ENCODE peak calls at places on chromosomes 3 and 15, in ten cellular contexts. One of them, this sample, is unnamed.

GRCh38 chr15:57376695-57377477 is 581 bp downstream of the CGNL1 start:
- DNase-seq in left lung: peak
- DNase-seq in GM19239: peak
- DNase-seq in activated CD4-positive, alpha-beta T cell treated with anti-CD3 and anti-CD28 coated beads, Interleukin-2, amount 10 ng/mL, durations not matched to agents 7 days and 5 days: no peak
- DNase-seq in heart left ventricle: peak
- DNase-seq in H9: peak
- DNase-seq in HS-5: no peak
- DNase-seq in WTC11: peak
- DNase-seq in NCI-H460: no peak
- DNase-seq in GM23338: peak
- DNase-seq in this sample: no peak

GRCh38 chr15:64247906-64248541 is 85.2 kb upstream of the PPIB start:
- DNase-seq in left lung: no peak
- DNase-seq in GM19239: peak
- DNase-seq in activated CD4-positive, alpha-beta T cell treated with anti-CD3 and anti-CD28 coated beads, Interleukin-2, amount 10 ng/mL, durations not matched to agents 7 days and 5 days: peak
- DNase-seq in heart left ventricle: no peak
- DNase-seq in H9: peak
- DNase-seq in HS-5: peak
- DNase-seq in WTC11: no peak
- DNase-seq in NCI-H460: peak
- DNase-seq in GM23338: peak
- DNase-seq in this sample: peak

GRCh38 chr3:72346526-72346926 is 501.7 kb downstream of the SHQ1 start:
- DNase-seq in left lung: no peak
- DNase-seq in GM19239: no peak
- DNase-seq in activated CD4-positive, alpha-beta T cell treated with anti-CD3 and anti-CD28 coated beads, Interleukin-2, amount 10 ng/mL, durations not matched to agents 7 days and 5 days: peak
- DNase-seq in heart left ventricle: no peak
- DNase-seq in H9: no peak
- DNase-seq in HS-5: peak
- DNase-seq in WTC11: no peak
- DNase-seq in NCI-H460: no peak
- DNase-seq in GM23338: no peak
- DNase-seq in this sample: peak

GRCh38 chr3:39384665-39385000 is 1.5 kb downstream of the SLC25A38 start:
- DNase-seq in left lung: no peak
- DNase-seq in GM19239: no peak
- DNase-seq in activated CD4-positive, alpha-beta T cell treated with anti-CD3 and anti-CD28 coated beads, Interleukin-2, amount 10 ng/mL, durations not matched to agents 7 days and 5 days: no peak
- DNase-seq in heart left ventricle: no peak
- DNase-seq in H9: no peak
- DNase-seq in HS-5: no peak
- DNase-seq in WTC11: no peak
- DNase-seq in NCI-H460: no peak
- DNase-seq in GM23338: no peak
- DNase-seq in this sample: no peak

GRCh38 chr3:57706462-57706861 is 13.6 kb upstream of the DENND6A start:
- DNase-seq in left lung: no peak
- DNase-seq in GM19239: no peak
- DNase-seq in activated CD4-positive, alpha-beta T cell treated with anti-CD3 and anti-CD28 coated beads, Interleukin-2, amount 10 ng/mL, durations not matched to agents 7 days and 5 days: no peak
- DNase-seq in heart left ventricle: no peak
- DNase-seq in H9: no peak
- DNase-seq in HS-5: peak
- DNase-seq in WTC11: no peak
- DNase-seq in NCI-H460: no peak
- DNase-seq in GM23338: no peak
- DNase-seq in this sample: peak

GRCh38 chr3:56980798-56981390 is 79.6 kb upstream of the SPATA12 start:
- DNase-seq in left lung: peak
- DNase-seq in GM19239: no peak
- DNase-seq in activated CD4-positive, alpha-beta T cell treated with anti-CD3 and anti-CD28 coated beads, Interleukin-2, amount 10 ng/mL, durations not matched to agents 7 days and 5 days: peak
- DNase-seq in heart left ventricle: no peak
- DNase-seq in H9: no peak
- DNase-seq in HS-5: peak
- DNase-seq in WTC11: no peak
- DNase-seq in NCI-H460: peak
- DNase-seq in GM23338: no peak
- DNase-seq in this sample: peak

GRCh38 chr3:14156201-14156600 is 22.2 kb downstream of the XPC start:
- DNase-seq in left lung: no peak
- DNase-seq in GM19239: no peak
- DNase-seq in activated CD4-positive, alpha-beta T cell treated with anti-CD3 and anti-CD28 coated beads, Interleukin-2, amount 10 ng/mL, durations not matched to agents 7 days and 5 days: no peak
- DNase-seq in heart left ventricle: no peak
- DNase-seq in H9: no peak
- DNase-seq in HS-5: no peak
- DNase-seq in WTC11: no peak
- DNase-seq in NCI-H460: no peak
- DNase-seq in GM23338: no peak
- DNase-seq in this sample: no peak

GRCh38 chr3:65902304-65902793 is 136.4 kb downstream of the MAGI1 start:
- DNase-seq in left lung: no peak
- DNase-seq in GM19239: no peak
- DNase-seq in activated CD4-positive, alpha-beta T cell treated with anti-CD3 and anti-CD28 coated beads, Interleukin-2, amount 10 ng/mL, durations not matched to agents 7 days and 5 days: no peak
- DNase-seq in heart left ventricle: no peak
- DNase-seq in H9: peak
- DNase-seq in HS-5: no peak
- DNase-seq in WTC11: peak
- DNase-seq in NCI-H460: no peak
- DNase-seq in GM23338: peak
- DNase-seq in this sample: no peak

GRCh38 chr15:95086543-95087252 is 855.3 kb downstream of the MCTP2 start:
- DNase-seq in left lung: no peak
- DNase-seq in GM19239: no peak
- DNase-seq in activated CD4-positive, alpha-beta T cell treated with anti-CD3 and anti-CD28 coated beads, Interleukin-2, amount 10 ng/mL, durations not matched to agents 7 days and 5 days: no peak
- DNase-seq in heart left ventricle: no peak
- DNase-seq in H9: no peak
- DNase-seq in HS-5: peak
- DNase-seq in WTC11: no peak
- DNase-seq in NCI-H460: no peak
- DNase-seq in GM23338: no peak
- DNase-seq in this sample: no peak

GRCh38 chr3:108489776-108490175 is 20.6 kb downstream of the MYH15 start:
- DNase-seq in left lung: no peak
- DNase-seq in GM19239: peak
- DNase-seq in activated CD4-positive, alpha-beta T cell treated with anti-CD3 and anti-CD28 coated beads, Interleukin-2, amount 10 ng/mL, durations not matched to agents 7 days and 5 days: peak
- DNase-seq in heart left ventricle: no peak
- DNase-seq in H9: peak
- DNase-seq in HS-5: no peak
- DNase-seq in WTC11: peak
- DNase-seq in NCI-H460: peak
- DNase-seq in GM23338: peak
- DNase-seq in this sample: no peak

GRCh38 chr15:66142341-66142740 is 111.2 kb downstream of the MEGF11 start:
- DNase-seq in left lung: no peak
- DNase-seq in GM19239: no peak
- DNase-seq in activated CD4-positive, alpha-beta T cell treated with anti-CD3 and anti-CD28 coated beads, Interleukin-2, amount 10 ng/mL, durations not matched to agents 7 days and 5 days: no peak
- DNase-seq in heart left ventricle: no peak
- DNase-seq in H9: no peak
- DNase-seq in HS-5: no peak
- DNase-seq in WTC11: no peak
- DNase-seq in NCI-H460: no peak
- DNase-seq in GM23338: no peak
- DNase-seq in this sample: no peak

GRCh38 chr3:117892431-117892841 is 1142.2 kb downstream of the IGSF11 start:
- DNase-seq in left lung: no peak
- DNase-seq in GM19239: no peak
- DNase-seq in activated CD4-positive, alpha-beta T cell treated with anti-CD3 and anti-CD28 coated beads, Interleukin-2, amount 10 ng/mL, durations not matched to agents 7 days and 5 days: no peak
- DNase-seq in heart left ventricle: no peak
- DNase-seq in H9: no peak
- DNase-seq in HS-5: no peak
- DNase-seq in WTC11: no peak
- DNase-seq in NCI-H460: no peak
- DNase-seq in GM23338: no peak
- DNase-seq in this sample: no peak

GRCh38 chr3:85758442-85758841 is 799.7 kb downstream of the CADM2 start:
- DNase-seq in left lung: no peak
- DNase-seq in GM19239: no peak
- DNase-seq in activated CD4-positive, alpha-beta T cell treated with anti-CD3 and anti-CD28 coated beads, Interleukin-2, amount 10 ng/mL, durations not matched to agents 7 days and 5 days: no peak
- DNase-seq in heart left ventricle: no peak
- DNase-seq in H9: no peak
- DNase-seq in HS-5: no peak
- DNase-seq in WTC11: no peak
- DNase-seq in NCI-H460: no peak
- DNase-seq in GM23338: no peak
- DNase-seq in this sample: no peak

GRCh38 chr15:33425149-33425548 is 114.4 kb downstream of the RYR3 start:
- DNase-seq in left lung: peak
- DNase-seq in GM19239: no peak
- DNase-seq in activated CD4-positive, alpha-beta T cell treated with anti-CD3 and anti-CD28 coated beads, Interleukin-2, amount 10 ng/mL, durations not matched to agents 7 days and 5 days: no peak
- DNase-seq in heart left ventricle: no peak
- DNase-seq in H9: no peak
- DNase-seq in HS-5: no peak
- DNase-seq in WTC11: no peak
- DNase-seq in NCI-H460: no peak
- DNase-seq in GM23338: no peak
- DNase-seq in this sample: no peak

GRCh38 chr15:99361541-99362185 is 110.4 kb downstream of the LRRC28 start:
- DNase-seq in left lung: no peak
- DNase-seq in GM19239: no peak
- DNase-seq in activated CD4-positive, alpha-beta T cell treated with anti-CD3 and anti-CD28 coated beads, Interleukin-2, amount 10 ng/mL, durations not matched to agents 7 days and 5 days: no peak
- DNase-seq in heart left ventricle: no peak
- DNase-seq in H9: no peak
- DNase-seq in HS-5: no peak
- DNase-seq in WTC11: no peak
- DNase-seq in NCI-H460: no peak
- DNase-seq in GM23338: peak
- DNase-seq in this sample: no peak

GRCh38 chr3:177345049-177345972 is 148.0 kb upstream of the TBL1XR1 start:
- DNase-seq in left lung: peak
- DNase-seq in GM19239: no peak
- DNase-seq in activated CD4-positive, alpha-beta T cell treated with anti-CD3 and anti-CD28 coated beads, Interleukin-2, amount 10 ng/mL, durations not matched to agents 7 days and 5 days: peak
- DNase-seq in heart left ventricle: peak
- DNase-seq in H9: peak
- DNase-seq in HS-5: peak
- DNase-seq in WTC11: peak
- DNase-seq in NCI-H460: peak
- DNase-seq in GM23338: peak
- DNase-seq in this sample: peak

GRCh38 chr15:95129589-95129988 is 898.2 kb downstream of the MCTP2 start:
- DNase-seq in left lung: no peak
- DNase-seq in GM19239: no peak
- DNase-seq in activated CD4-positive, alpha-beta T cell treated with anti-CD3 and anti-CD28 coated beads, Interleukin-2, amount 10 ng/mL, durations not matched to agents 7 days and 5 days: no peak
- DNase-seq in heart left ventricle: no peak
- DNase-seq in H9: no peak
- DNase-seq in HS-5: no peak
- DNase-seq in WTC11: no peak
- DNase-seq in NCI-H460: no peak
- DNase-seq in GM23338: no peak
- DNase-seq in this sample: no peak

GRCh38 chr3:150495563-150496168 is 50.6 kb downstream of the SERP1 start:
- DNase-seq in left lung: no peak
- DNase-seq in GM19239: no peak
- DNase-seq in activated CD4-positive, alpha-beta T cell treated with anti-CD3 and anti-CD28 coated beads, Interleukin-2, amount 10 ng/mL, durations not matched to agents 7 days and 5 days: peak
- DNase-seq in heart left ventricle: no peak
- DNase-seq in H9: no peak
- DNase-seq in HS-5: peak
- DNase-seq in WTC11: no peak
- DNase-seq in NCI-H460: peak
- DNase-seq in GM23338: peak
- DNase-seq in this sample: peak

GRCh38 chr15:100810831-100811230 is 68.8 kb upstream of the ALDH1A3 start:
- DNase-seq in left lung: no peak
- DNase-seq in GM19239: no peak
- DNase-seq in activated CD4-positive, alpha-beta T cell treated with anti-CD3 and anti-CD28 coated beads, Interleukin-2, amount 10 ng/mL, durations not matched to agents 7 days and 5 days: no peak
- DNase-seq in heart left ventricle: no peak
- DNase-seq in H9: no peak
- DNase-seq in HS-5: no peak
- DNase-seq in WTC11: no peak
- DNase-seq in NCI-H460: no peak
- DNase-seq in GM23338: no peak
- DNase-seq in this sample: no peak

GRCh38 chr3:131972091-131972490 is 62.7 kb downstream of the CPNE4 start:
- DNase-seq in left lung: no peak
- DNase-seq in GM19239: no peak
- DNase-seq in activated CD4-positive, alpha-beta T cell treated with anti-CD3 and anti-CD28 coated beads, Interleukin-2, amount 10 ng/mL, durations not matched to agents 7 days and 5 days: no peak
- DNase-seq in heart left ventricle: no peak
- DNase-seq in H9: no peak
- DNase-seq in HS-5: no peak
- DNase-seq in WTC11: no peak
- DNase-seq in NCI-H460: no peak
- DNase-seq in GM23338: no peak
- DNase-seq in this sample: no peak

GRCh38 chr3:33385423-33385822 is 54.8 kb downstream of the UBP1 start:
- DNase-seq in left lung: no peak
- DNase-seq in GM19239: no peak
- DNase-seq in activated CD4-positive, alpha-beta T cell treated with anti-CD3 and anti-CD28 coated beads, Interleukin-2, amount 10 ng/mL, durations not matched to agents 7 days and 5 days: peak
- DNase-seq in heart left ventricle: no peak
- DNase-seq in H9: no peak
- DNase-seq in HS-5: no peak
- DNase-seq in WTC11: no peak
- DNase-seq in NCI-H460: no peak
- DNase-seq in GM23338: no peak
- DNase-seq in this sample: no peak

GRCh38 chr3:160006282-160007163 is 17.9 kb downstream of the IL12A start:
- DNase-seq in left lung: no peak
- DNase-seq in GM19239: no peak
- DNase-seq in activated CD4-positive, alpha-beta T cell treated with anti-CD3 and anti-CD28 coated beads, Interleukin-2, amount 10 ng/mL, durations not matched to agents 7 days and 5 days: peak
- DNase-seq in heart left ventricle: no peak
- DNase-seq in H9: peak
- DNase-seq in HS-5: peak
- DNase-seq in WTC11: peak
- DNase-seq in NCI-H460: peak
- DNase-seq in GM23338: peak
- DNase-seq in this sample: peak

GRCh38 chr3:42556089-42556632 is 25.6 kb downstream of the SEC22C start:
- DNase-seq in left lung: no peak
- DNase-seq in GM19239: no peak
- DNase-seq in activated CD4-positive, alpha-beta T cell treated with anti-CD3 and anti-CD28 coated beads, Interleukin-2, amount 10 ng/mL, durations not matched to agents 7 days and 5 days: peak
- DNase-seq in heart left ventricle: no peak
- DNase-seq in H9: no peak
- DNase-seq in HS-5: no peak
- DNase-seq in WTC11: no peak
- DNase-seq in NCI-H460: no peak
- DNase-seq in GM23338: no peak
- DNase-seq in this sample: no peak

GRCh38 chr15:66679657-66680108 is 22.4 kb upstream of the SMAD6 start:
- DNase-seq in left lung: no peak
- DNase-seq in GM19239: no peak
- DNase-seq in activated CD4-positive, alpha-beta T cell treated with anti-CD3 and anti-CD28 coated beads, Interleukin-2, amount 10 ng/mL, durations not matched to agents 7 days and 5 days: no peak
- DNase-seq in heart left ventricle: no peak
- DNase-seq in H9: peak
- DNase-seq in HS-5: no peak
- DNase-seq in WTC11: peak
- DNase-seq in NCI-H460: no peak
- DNase-seq in GM23338: peak
- DNase-seq in this sample: no peak